ENCODE peak calls at places on chromosomes 6 and 20, in eight cellular contexts. P is heart right ventricle; F is BJ; M is body of pancreas; X is upper lobe of right lung; D is CD8-positive, alpha-beta memory T cell; L is fibroblast of lung; Z is NT2/D1. W is an unnamed sample. For H3K36me3, the result is how much of the 10 kb centered on the place peaks cover.

GRCh38 chr6:46128476-46128875 is 1.3 kb upstream of the ENPP4 start:
- DNase-seq in P (no peak), D (no peak), Z (no peak), X (no peak), F (no peak), L (no peak), M (no peak), W (no peak)

GRCh38 chr6:29656798-29657197 is at the start of gene MOG:
- DNase-seq in P (no peak), M (no peak), X (no peak), D (no peak), L (no peak), Z (no peak), F (no peak), W (no peak)

GRCh38 chr20:17721802-17722486 is 22.2 kb downstream of the BANF2 start:
- DNase-seq in M (peak), D (no peak), X (no peak), L (no peak), Z (no peak), P (no peak), F (no peak), W (no peak)

GRCh38 chr6:91824346-91824745 is 1237.5 kb upstream of the MAP3K7 start:
- DNase-seq in M (no peak), L (no peak), F (no peak), Z (no peak), P (no peak), D (no peak), X (no peak), W (no peak)

GRCh38 chr6:41689171-41690008 is 46.0 kb downstream of the TFEB start:
- DNase-seq in Z (no peak), L (peak), X (peak), D (no peak), F (no peak), P (no peak), M (no peak), W (no peak)

GRCh38 chr6:149061933-149062332 is 255.6 kb upstream of the TAB2 start:
- DNase-seq in M (no peak), D (no peak), F (no peak), Z (no peak), L (no peak), P (no peak), X (no peak), W (no peak)

GRCh38 chr6:158818008-158818579 is 1.1 kb downstream of the EZR start:
- DNase-seq in Z (peak), X (peak), F (no peak), M (peak), L (peak), P (peak), D (peak), W (no peak)

GRCh38 chr6:52328303-52328662 is 33.7 kb upstream of the PAQR8 start:
- DNase-seq in D (no peak), L (no peak), Z (no peak), M (no peak), X (no peak), F (no peak), P (no peak), W (no peak)

GRCh38 chr6:19210849-19211590 is 626.1 kb upstream of the ID4 start:
- DNase-seq in X (peak), D (no peak), M (no peak), P (peak), F (no peak), Z (peak), L (no peak), W (no peak)

GRCh38 chr6:21037453-21037852 is 503.2 kb downstream of the CDKAL1 start:
- DNase-seq in X (no peak), D (no peak), P (no peak), M (no peak), F (no peak), L (no peak), Z (no peak), W (no peak)

GRCh38 chr20:10610266-10610665 is 63.5 kb downstream of the JAG1 start:
- DNase-seq in F (no peak), M (no peak), D (no peak), Z (no peak), X (no peak), P (no peak), L (no peak), W (no peak)

DNA sequence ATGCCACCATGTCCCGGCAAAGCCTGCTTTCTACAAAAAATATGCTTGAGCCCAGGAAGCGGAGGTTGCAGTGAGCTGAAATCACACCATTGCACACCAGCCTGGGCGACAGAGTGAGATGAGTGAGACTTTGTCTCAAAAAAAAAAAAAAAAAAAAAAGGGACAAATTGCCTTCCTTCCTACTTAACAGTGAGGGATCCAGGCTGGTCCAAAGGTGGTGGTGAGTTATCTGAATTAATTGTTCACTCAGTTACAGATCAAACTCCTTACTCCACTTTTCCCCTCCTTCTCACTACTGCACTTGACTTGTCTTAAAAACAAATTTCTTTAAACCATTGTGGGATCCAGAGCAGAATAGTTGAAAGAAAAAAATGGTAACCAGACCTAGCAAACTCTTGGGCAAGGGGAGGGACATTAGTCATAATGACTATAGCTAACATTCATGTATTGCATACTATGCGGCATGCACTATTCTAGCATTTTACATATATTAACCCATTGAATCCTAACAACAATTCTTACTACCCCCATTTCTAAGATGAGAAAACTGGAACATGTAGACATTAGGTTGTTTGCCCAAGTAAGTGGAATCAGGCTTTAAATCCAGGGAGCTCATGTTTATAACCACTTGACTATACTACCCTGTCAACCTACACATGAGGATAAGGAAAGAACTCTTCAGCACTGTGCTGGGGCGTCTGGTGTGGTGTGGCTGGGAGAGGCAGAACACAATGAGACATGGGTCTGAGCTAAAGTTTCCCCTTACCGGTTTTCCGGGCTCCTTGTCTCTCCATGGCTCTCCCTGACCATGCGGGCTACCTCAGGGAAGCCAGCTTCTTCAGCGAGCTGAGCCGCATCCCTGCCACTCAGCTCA is 1.5 kb downstream of the GPANK1 start:
- DNase-seq in F (no peak), Z (no peak), M (no peak), P (no peak), D (no peak), L (peak), X (no peak), W (no peak)
- H3K4me3 ChIP-seq in F (peak), Z (peak), M (peak), P (peak), D (peak), L (peak), X (peak), W (peak)

DNA sequence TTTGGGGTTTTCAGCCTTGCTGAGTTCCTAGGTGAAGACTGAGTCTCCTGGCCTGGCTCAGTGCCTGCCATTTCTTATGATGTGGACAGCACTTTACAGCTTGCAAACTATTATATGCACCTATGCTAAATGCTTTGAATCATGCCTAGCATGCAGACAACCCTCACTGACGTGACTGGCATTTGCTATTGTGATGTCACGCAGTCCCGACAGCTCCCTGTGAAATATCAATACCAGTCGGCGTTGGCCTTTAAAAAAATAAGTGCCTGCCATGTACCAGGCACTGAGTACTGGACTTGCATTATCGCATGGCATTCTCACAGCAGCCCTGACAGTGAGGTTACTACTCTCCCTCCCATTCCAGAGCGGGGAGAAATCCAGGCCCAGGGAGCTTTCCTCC is 35.5 kb downstream of the UQCC2 start:
- DNase-seq in Z (no peak), L (no peak), D (no peak), F (no peak), X (no peak), P (no peak), M (no peak), W (no peak)
- H3K36me3 ChIP-seq in Z (under half), L (under half), D (under half), F (under half), X (half or more), P (half or more), M (under half), W (under half)

GRCh38 chr20:4812641-4813075 is 90.9 kb downstream of the PRND start:
- DNase-seq in M (no peak), X (no peak), D (peak), F (no peak), Z (no peak), L (no peak), P (no peak), W (no peak)

GRCh38 chr20:4811661-4812181 is 90.0 kb downstream of the PRND start:
- DNase-seq in Z (no peak), F (no peak), D (peak), X (peak), P (peak), M (peak), L (no peak), W (no peak)

GRCh38 chr20:4810446-4811019 is 88.8 kb downstream of the PRND start:
- DNase-seq in D (no peak), P (no peak), Z (no peak), F (no peak), M (peak), X (no peak), L (no peak), W (no peak)

GRCh38 chr20:4812216-4812615 is 90.5 kb downstream of the PRND start:
- DNase-seq in Z (no peak), F (no peak), D (no peak), L (no peak), X (no peak), M (no peak), P (no peak), W (no peak)

DNA sequence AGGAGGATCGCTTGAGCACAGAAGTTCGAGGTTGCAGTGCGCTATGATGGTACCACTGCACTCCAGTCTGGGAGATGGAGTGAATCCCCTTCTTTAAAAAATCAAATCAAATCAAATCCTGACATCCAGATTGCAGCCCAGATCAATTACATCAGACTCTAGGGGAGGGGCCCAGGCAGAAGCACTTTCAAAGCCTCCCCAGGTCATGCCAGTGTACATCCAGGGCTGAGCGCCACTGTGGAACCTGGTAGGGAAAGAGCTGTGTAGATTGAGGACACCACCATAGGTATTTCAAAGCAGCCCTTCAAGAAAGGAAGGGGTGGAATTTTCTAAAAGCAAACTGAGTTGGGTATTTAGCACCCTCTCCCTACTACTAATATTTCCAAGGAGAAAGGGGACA is 89.5 kb downstream of the PRND start:
- DNase-seq in P (no peak), L (no peak), M (peak), X (no peak), F (no peak), D (no peak), Z (no peak), W (no peak)
- H3K4me3 ChIP-seq in P (no peak), L (no peak), M (no peak), X (no peak), F (no peak), D (peak), Z (no peak), W (no peak)

DNA sequence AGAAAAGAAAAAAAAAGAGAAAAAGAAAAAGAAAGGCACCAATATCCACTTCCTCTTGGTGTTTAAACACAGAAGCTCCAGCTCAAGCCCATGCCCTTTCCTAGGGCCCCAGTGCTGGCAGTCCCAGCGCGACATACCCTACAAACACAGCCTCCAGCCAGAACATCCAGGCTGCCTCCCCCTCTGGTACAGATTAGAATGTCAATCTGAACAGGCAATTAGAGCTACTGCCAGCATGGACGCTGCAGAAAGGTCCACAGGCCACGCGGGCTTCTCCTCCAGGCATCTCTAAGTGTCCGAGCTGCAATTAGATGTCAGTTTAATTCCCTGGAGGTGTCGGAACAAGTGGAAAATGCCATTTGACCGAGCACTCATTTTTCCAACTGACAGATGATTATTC is 79.6 kb downstream of the ATP9A start:
- DNase-seq in D (no peak), X (no peak), M (no peak), P (no peak), L (no peak), Z (no peak), F (no peak), W (no peak)
- H3K36me3 ChIP-seq in D (under half), X (under half), M (under half), P (under half), L (under half), Z (under half), F (under half), W (under half)

DNA sequence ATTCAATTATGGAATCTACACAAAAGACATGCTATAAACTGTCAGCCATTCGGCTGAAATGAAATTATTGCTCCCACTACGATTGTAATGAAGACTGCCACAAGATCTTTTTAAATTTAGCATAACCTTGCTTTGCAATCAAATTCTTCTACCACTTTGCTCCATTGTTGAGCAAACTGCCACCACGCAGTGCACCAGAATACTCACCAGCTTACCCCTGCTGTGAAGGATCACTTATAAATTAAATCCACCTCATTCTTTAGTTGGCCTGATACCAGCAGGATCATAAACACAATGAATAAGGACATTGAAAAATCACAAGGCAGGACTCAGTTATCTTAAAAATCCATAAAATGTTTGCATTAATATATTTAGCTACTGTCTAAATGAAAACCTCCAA is 151.8 kb upstream of the PRND start:
- DNase-seq in P (no peak), M (no peak), L (no peak), X (no peak), Z (no peak), D (no peak), F (no peak), W (no peak)
- H3K4me3 ChIP-seq in P (no peak), M (no peak), L (no peak), X (no peak), Z (no peak), D (no peak), F (no peak), W (no peak)

GRCh38 chr6:169230322-169230665 is 23.4 kb downstream of the THBS2 start:
- DNase-seq in L (no peak), D (no peak), X (no peak), F (no peak), Z (no peak), P (no peak), M (no peak), W (no peak)

GRCh38 chr6:169231790-169232506 is 21.7 kb downstream of the THBS2 start:
- DNase-seq in P (no peak), L (no peak), F (no peak), X (no peak), M (no peak), Z (no peak), D (no peak), W (no peak)

GRCh38 chr6:169229611-169230321 is 23.9 kb downstream of the THBS2 start:
- DNase-seq in Z (no peak), X (no peak), P (no peak), M (no peak), D (no peak), L (no peak), F (no peak), W (no peak)

GRCh38 chr6:169232507-169232931 is 21.1 kb downstream of the THBS2 start:
- DNase-seq in Z (no peak), F (no peak), P (no peak), D (no peak), L (no peak), M (no peak), X (no peak), W (no peak)

GRCh38 chr6:169230923-169231789 is 22.5 kb downstream of the THBS2 start:
- DNase-seq in Z (no peak), P (no peak), L (no peak), M (no peak), F (no peak), X (no peak), D (no peak), W (no peak)
- H3K36me3 ChIP-seq in Z (under half), P (under half), L (under half), M (under half), F (half or more), X (under half), D (under half), W (under half)